ENCODE peak calls at places on chromosomes 1 and 21, in five cellular contexts. P is A549, T is GM23338, B is GM12878, W is HepG2. Q is an unnamed sample.

GRCh38 chr1:180928272-180929230 is 15.9 kb downstream of the KIAA1614 start:
- DNase-seq in P (no peak), T (no peak), B (no peak), W (peak), Q (no peak)

GRCh38 chr21:34243562-34243961 is 120.2 kb upstream of the KCNE2 start:
- DNase-seq in P (no peak), T (peak), B (no peak), W (peak), Q (no peak)

GRCh38 chr1:8889925-8890785 is 11.7 kb upstream of the ENO1 start:
- DNase-seq in P (no peak), T (no peak), B (no peak), W (no peak), Q (no peak)

GRCh38 chr1:171934664-171935063 is 93.4 kb downstream of the DNM3 start:
- DNase-seq in P (no peak), T (no peak), B (no peak), W (no peak), Q (no peak)

GRCh38 chr1:210330279-210330866 is 1.7 kb downstream of the HHAT start:
- DNase-seq in P (no peak), T (no peak), B (no peak), W (no peak), Q (peak)

GRCh38 chr1:2233997-2234761 is 6.1 kb downstream of the SKI start:
- DNase-seq in P (no peak), T (peak), B (no peak), W (peak), Q (no peak)

GRCh38 chr1:47923513-47923912 is 73.7 kb downstream of the TRABD2B start:
- DNase-seq in P (no peak), T (no peak), B (no peak), W (no peak), Q (no peak)

GRCh38 chr1:18646776-18647410 is 16.2 kb downstream of the PAX7 start:
- DNase-seq in P (no peak), T (peak), B (no peak), W (no peak), Q (no peak)

GRCh38 chr1:57195436-57195941 is 228.4 kb downstream of the DAB1 start:
- DNase-seq in P (no peak), T (peak), B (no peak), W (no peak), Q (no peak)

GRCh38 chr1:170664283-170664827 is 424 bp downstream of the PRRX1 start:
- DNase-seq in P (peak), T (peak), B (no peak), W (no peak), Q (no peak)

GRCh38 chr1:41751804-41752513 is 166.8 kb downstream of the HIVEP3 start:
- DNase-seq in P (no peak), T (no peak), B (peak), W (no peak), Q (no peak)

GRCh38 chr1:79497193-79497773 is 490.8 kb upstream of the ADGRL4 start:
- DNase-seq in P (peak), T (peak), B (no peak), W (peak), Q (peak)

GRCh38 chr1:40944326-40944725 is 35.2 kb upstream of the CTPS1 start:
- DNase-seq in P (peak), T (peak), B (no peak), W (peak), Q (no peak)

GRCh38 chr1:18409609-18410237 is 71.0 kb upstream of the KLHDC7A start:
- DNase-seq in P (no peak), T (no peak), B (no peak), W (no peak), Q (no peak)

GRCh38 chr1:172637522-172637921 is 21.4 kb upstream of the FASLG start:
- DNase-seq in P (no peak), T (no peak), B (no peak), W (peak), Q (peak)

GRCh38 chr21:41642399-41642798 is 124.5 kb downstream of the RIPK4 start:
- DNase-seq in P (no peak), T (no peak), B (no peak), W (peak), Q (no peak)

GRCh38 chr1:87474098-87474497 is 145.4 kb downstream of the LMO4 start:
- DNase-seq in P (no peak), T (no peak), B (no peak), W (no peak), Q (no peak)

GRCh38 chr1:85606414-85606800 is 25.8 kb downstream of the CCN1 start:
- DNase-seq in P (no peak), T (no peak), B (no peak), W (no peak), Q (no peak)

GRCh38 chr1:31663622-31664452 is 19.2 kb upstream of the PEF1 start:
- DNase-seq in P (peak), T (peak), B (no peak), W (peak), Q (peak)

GRCh38 chr1:109977225-109977624 is 7.3 kb upstream of the AHCYL1 start:
- DNase-seq in P (no peak), T (no peak), B (no peak), W (no peak), Q (no peak)

GRCh38 chr1:9112961-9113880 is 15.7 kb downstream of the GPR157 start:
- DNase-seq in P (no peak), T (no peak), B (no peak), W (peak), Q (no peak)

GRCh38 chr1:76961181-76961580 is 93.9 kb downstream of the ST6GALNAC5 start:
- DNase-seq in P (no peak), T (no peak), B (no peak), W (no peak), Q (no peak)
- TF ChIP-seq JUNB in P (no peak), T (no peak), B (no peak), W (no peak), Q (no peak)

GRCh38 chr1:202684716-202685115 is 25.5 kb downstream of the SYT2 start:
- DNase-seq in P (no peak), T (no peak), B (no peak), W (no peak), Q (no peak)

GRCh38 chr1:202683029-202683428 is 27.2 kb downstream of the SYT2 start:
- DNase-seq in P (no peak), T (no peak), B (no peak), W (no peak), Q (no peak)

GRCh38 chr1:202688401-202688800 is 21.9 kb downstream of the SYT2 start:
- DNase-seq in P (no peak), T (no peak), B (no peak), W (no peak), Q (no peak)

GRCh38 chr1:202687819-202688218 is 22.4 kb downstream of the SYT2 start:
- DNase-seq in P (no peak), T (no peak), B (no peak), W (no peak), Q (no peak)

GRCh38 chr1:202685671-202686070 is 24.6 kb downstream of the SYT2 start:
- DNase-seq in P (no peak), T (no peak), B (no peak), W (no peak), Q (no peak)
- TF ChIP-seq JUNB in P (no peak), T (no peak), B (no peak), W (no peak), Q (no peak)

GRCh38 chr1:161012420-161012819 is 8.5 kb downstream of the F11R start:
- DNase-seq in P (no peak), T (no peak), B (no peak), W (no peak), Q (no peak)

GRCh38 chr1:161013591-161014513 is 7.1 kb downstream of the F11R start:
- DNase-seq in P (peak), T (peak), B (peak), W (peak), Q (peak)

GRCh38 chr1:161009602-161010211 is 11.2 kb downstream of the F11R start:
- DNase-seq in P (no peak), T (no peak), B (no peak), W (no peak), Q (peak)

GRCh38 chr1:161008857-161009554 is 11.9 kb downstream of the F11R start:
- DNase-seq in P (no peak), T (no peak), B (no peak), W (peak), Q (no peak)

DNA sequence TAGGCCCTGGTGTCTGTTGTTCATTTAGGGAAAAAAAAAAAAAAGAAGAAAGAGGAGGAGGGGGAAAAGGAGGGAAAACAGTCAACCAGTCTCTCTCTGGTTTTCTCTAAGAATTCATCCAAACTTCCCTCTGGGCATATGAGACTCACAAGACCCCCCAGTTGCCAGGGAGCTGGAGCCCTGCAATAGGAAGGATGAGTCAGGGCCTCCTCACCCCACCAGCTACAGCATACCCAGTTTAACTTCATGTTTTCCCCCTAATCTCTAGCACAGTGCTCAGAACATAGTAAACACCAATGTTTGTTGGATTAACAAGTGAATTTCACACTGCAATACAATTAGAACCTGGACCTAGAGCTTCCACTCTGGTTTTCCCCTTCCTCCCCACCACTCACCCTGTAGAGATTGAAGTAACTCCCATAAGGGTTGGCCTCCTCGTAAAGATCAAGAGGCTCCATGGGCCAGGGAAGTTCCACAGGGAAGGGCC is 7.8 kb downstream of the F11R start:
- DNase-seq in P (no peak), T (no peak), B (no peak), W (no peak), Q (peak)
- TF ChIP-seq JUNB in P (no peak), T (no peak), B (no peak), W (no peak), Q (no peak)

GRCh38 chr1:91793189-91793588 is 92.8 kb downstream of the TGFBR3 start:
- DNase-seq in P (no peak), T (no peak), B (no peak), W (no peak), Q (no peak)
- TF ChIP-seq JUNB in P (no peak), T (no peak), B (no peak), W (no peak), Q (no peak)

GRCh38 chr1:100834779-100835645 is 59.6 kb downstream of the EXTL2 start:
- DNase-seq in P (peak), T (peak), B (no peak), W (peak), Q (peak)
- TF ChIP-seq JUNB in P (no peak), T (no peak), B (no peak), W (no peak), Q (no peak)